ENCODE peak calls at places on chromosomes 6 and 20, in ten cellular contexts. U is cerebellar cortex; C is putamen; O is A673; Q is upper lobe of right lung; W is germinal center; H is OCI-LY7; M is BJ; I is pancreas; F is activated T-helper 1 cell treated with anti-CD3 and anti-CD28 coated beads, Interleukin-12 subunit alpha, Interleukin-12 subunit beta, Interleukin-2, Interleukin-4 antibody, amounts not matched to agents 30 ng/mL and 10 ng/mL and 1 ng/mL, durations not matched to agents 14 hours and 24 hours and 36 hours. L is an unnamed sample.

GRCh38 chr6:56944651-56945050 is 10.3 kb upstream of the BEND6 start:
- DNase-seq in Q (no peak), C (no peak), O (no peak), H (no peak), F (no peak), W (no peak), I (no peak), U (peak; percentile 79), M (no peak), L (no peak)

GRCh38 chr6:90263653-90264052 is 33.0 kb downstream of the BACH2 start:
- DNase-seq in U (no peak), O (no peak), F (no peak), I (no peak), M (peak; percentile 28), W (no peak), H (no peak), C (no peak), Q (no peak), L (no peak)

GRCh38 chr20:59010321-59010994 is 3.4 kb upstream of the CTSZ start:
- DNase-seq in Q (no peak), W (no peak), C (no peak), U (no peak), F (no peak), H (peak; percentile 34), M (no peak), O (no peak), I (no peak), L (no peak)

GRCh38 chr6:38912378-38912777 is 136.2 kb upstream of the GLP1R start:
- DNase-seq in F (no peak), U (no peak), I (no peak), O (no peak), C (no peak), M (no peak), W (no peak), H (no peak), Q (no peak), L (no peak)

GRCh38 chr6:127547215-127547614 is 28.1 kb upstream of the MTCL3 start:
- DNase-seq in W (no peak), O (peak; percentile 35), F (no peak), I (no peak), H (peak; percentile 3), U (peak; percentile 3), M (no peak), Q (no peak), C (no peak), L (no peak)

GRCh38 chr20:11008444-11008843 is 334.6 kb upstream of the JAG1 start:
- DNase-seq in M (no peak), C (no peak), U (no peak), I (no peak), H (no peak), O (peak; percentile 67), Q (no peak), W (no peak), F (no peak), L (no peak)

GRCh38 chr6:169800668-169801395 is 49.4 kb downstream of the ERMARD start:
- DNase-seq in I (peak; percentile 40), H (no peak), C (no peak), W (no peak), F (no peak), U (peak; percentile 34), Q (peak; percentile 67), O (peak; percentile 59), M (no peak), L (peak; percentile 28)

GRCh38 chr20:35012227-35013069 is 56.8 kb downstream of the MYH7B start:
- DNase-seq in C (no peak), M (no peak), Q (no peak), W (no peak), I (no peak), F (no peak), U (no peak), H (no peak), O (no peak), L (no peak)

GRCh38 chr6:37230104-37230503 is 27.5 kb upstream of the TBC1D22B start:
- DNase-seq in F (no peak), H (no peak), I (no peak), U (no peak), O (no peak), Q (no peak), C (no peak), M (no peak), W (no peak), L (no peak)

GRCh38 chr20:16262594-16262993 is 310.7 kb downstream of the KIF16B start:
- DNase-seq in H (no peak), M (no peak), Q (no peak), I (no peak), F (no peak), O (no peak), C (no peak), U (no peak), W (no peak), L (no peak)

GRCh38 chr6:36028887-36029324 is 1.3 kb downstream of the MAPK14 start:
- DNase-seq in W (peak; percentile 49), I (peak; percentile 62), O (peak; percentile 86), U (peak; percentile 50), M (no peak), C (peak; percentile 36), Q (peak; percentile 79), H (peak; percentile 78), F (peak; percentile 40), L (peak; percentile 46)

GRCh38 chr6:159879829-159880228 is 11.0 kb upstream of the MAS1 start:
- DNase-seq in O (no peak), U (no peak), C (no peak), I (no peak), F (no peak), W (no peak), M (no peak), H (no peak), Q (no peak), L (no peak)

GRCh38 chr20:2692886-2693285 is 306 bp downstream of the EBF4 start:
- DNase-seq in Q (no peak), I (no peak), O (no peak), H (peak; percentile 24), U (no peak), F (no peak), W (no peak), M (no peak), C (no peak), L (no peak)

GRCh38 chr6:36735110-36735971 is 37.7 kb downstream of the RAB44 start:
- DNase-seq in W (no peak), H (no peak), F (peak; percentile 54), C (peak; percentile 25), I (peak; percentile 53), O (no peak), U (peak; percentile 72), Q (peak; percentile 83), M (peak; percentile 52), L (peak; percentile 91)

GRCh38 chr6:127439718-127440117 is 19.5 kb downstream of the KIAA0408 start:
- DNase-seq in H (no peak), U (peak; percentile 43), M (no peak), C (no peak), O (no peak), I (no peak), F (no peak), Q (no peak), W (no peak), L (no peak)

GRCh38 chr6:156687875-156688549 is 89.2 kb upstream of the ARID1B start:
- DNase-seq in W (no peak), O (peak; percentile 33), F (no peak), C (peak; percentile 27), H (peak; percentile 32), U (peak; percentile 56), I (no peak), Q (peak; percentile 64), M (no peak), L (no peak)

GRCh38 chr6:593139-593906 is 63.6 kb downstream of the HUS1B start:
- DNase-seq in W (peak; percentile 48), O (peak; percentile 74), F (peak; percentile 39), U (peak; percentile 76), I (peak; percentile 36), H (peak; percentile 78), Q (no peak), M (no peak), C (peak; percentile 55), L (no peak)

GRCh38 chr20:9565910-9566550 is 51.6 kb downstream of the LAMP5 start:
- DNase-seq in Q (no peak), U (peak; percentile 66), C (no peak), O (no peak), W (no peak), M (no peak), H (no peak), I (no peak), F (no peak), L (no peak)

GRCh38 chr6:107941627-107942026 is 16.4 kb downstream of the SEC63 start:
- DNase-seq in W (no peak), M (no peak), O (no peak), C (no peak), Q (no peak), F (no peak), I (no peak), U (no peak), H (no peak), L (no peak)

GRCh38 chr6:26019261-26019845 is 56.8 kb downstream of the TRIM38 start:
- DNase-seq in W (no peak), O (no peak), U (no peak), H (no peak), Q (no peak), I (no peak), F (no peak), C (no peak), M (no peak), L (no peak)

L was measured in AG09309.